ENCODE peak calls at places on chromosome 1, in seven cellular contexts. W is T-helper 2 cell, R is bronchial epithelial cell, V is NCI-H1436, O is tibial artery, E is left ventricle myocardium inferior, D is sigmoid colon. L is an unnamed sample.

GRCh38 chr1:201016211-201016651 is 7.3 kb downstream of the KIF21B start:
- DNase-seq in V (peak), E (peak), R (no peak), W (no peak), D (no peak), O (no peak), L (no peak)

GRCh38 chr1:91768786-91769697 is 116.9 kb downstream of the TGFBR3 start:
- DNase-seq in D (no peak), O (no peak), R (no peak), W (no peak), V (no peak), E (no peak), L (no peak)

GRCh38 chr1:33228935-33229487 is 27.3 kb upstream of the ZNF362 start:
- DNase-seq in E (no peak), V (no peak), O (no peak), R (peak), W (no peak), D (peak), L (no peak)

GRCh38 chr1:168552961-168553360 is 9.2 kb upstream of the XCL2 start:
- DNase-seq in O (no peak), D (no peak), V (no peak), E (no peak), R (no peak), W (no peak), L (no peak)

GRCh38 chr1:61081637-61082335 is 575 bp upstream of the NFIA start:
- DNase-seq in O (peak), D (peak), E (peak), W (peak), V (no peak), R (no peak), L (no peak)

GRCh38 chr1:87103099-87103498 is 188.7 kb downstream of the HS2ST1 start:
- DNase-seq in O (no peak), R (no peak), D (no peak), W (no peak), V (no peak), E (no peak), L (no peak)

GRCh38 chr1:119370748-119371147 is 2.2 kb downstream of the HAO2 start:
- DNase-seq in O (no peak), W (no peak), V (no peak), R (no peak), E (no peak), D (no peak), L (no peak)

GRCh38 chr1:175885247-175885646 is 141.9 kb upstream of the TNR start:
- DNase-seq in R (no peak), E (no peak), O (peak), D (peak), V (no peak), W (no peak), L (no peak)

GRCh38 chr1:111538343-111539035 is 35.1 kb upstream of the ADORA3 start:
- DNase-seq in R (no peak), O (no peak), V (no peak), E (no peak), D (no peak), W (no peak), L (no peak)

L was measured in activated T-helper 1 cell treated with anti-CD3 and anti-CD28 coated beads, Interleukin-12 subunit alpha, Interleukin-12 subunit beta, Interleukin-2, Interleukin-4 antibody, amounts not matched to agents 30 ng/mL and 10 ng/mL and 1 ng/mL, durations not matched to agents 14 hours and 24 hours and 36 hours.